ENCODE peak calls at places on chromosomes 12 and 14, in eight cellular contexts. One of them, this sample, is unnamed.

GRCh38 chr14:80489513-80489912 is 278.2 kb upstream of the DIO2 start:
- DNase-seq in endothelial cell of umbilical vein: no peak
- DNase-seq in body of pancreas: no peak
- DNase-seq in breast epithelium: no peak
- DNase-seq in NB4: no peak
- DNase-seq in stomach: no peak
- DNase-seq in ovary: no peak
- DNase-seq in HCT116: no peak
- DNase-seq in this sample: no peak

GRCh38 chr12:99390707-99391106 is 256.8 kb upstream of the GARIN6 start:
- DNase-seq in endothelial cell of umbilical vein: no peak
- DNase-seq in body of pancreas: peak; percentile 4
- DNase-seq in breast epithelium: no peak
- DNase-seq in NB4: peak; percentile 25
- DNase-seq in stomach: no peak
- DNase-seq in ovary: no peak
- DNase-seq in HCT116: no peak
- DNase-seq in this sample: no peak

GRCh38 chr14:58667900-58668299 is 30.1 kb downstream of the DACT1 start:
- DNase-seq in endothelial cell of umbilical vein: no peak
- DNase-seq in body of pancreas: no peak
- DNase-seq in breast epithelium: no peak
- DNase-seq in NB4: no peak
- DNase-seq in stomach: no peak
- DNase-seq in ovary: no peak
- DNase-seq in HCT116: no peak
- DNase-seq in this sample: no peak

GRCh38 chr12:120787889-120788288 is 62.3 kb downstream of the ACADS start:
- DNase-seq in endothelial cell of umbilical vein: no peak
- DNase-seq in body of pancreas: no peak
- DNase-seq in breast epithelium: no peak
- DNase-seq in NB4: no peak
- DNase-seq in stomach: no peak
- DNase-seq in ovary: no peak
- DNase-seq in HCT116: no peak
- DNase-seq in this sample: no peak

GRCh38 chr12:101927042-101927441 is 49.7 kb downstream of the DRAM1 start:
- DNase-seq in endothelial cell of umbilical vein: no peak
- DNase-seq in body of pancreas: no peak
- DNase-seq in breast epithelium: no peak
- DNase-seq in NB4: no peak
- DNase-seq in stomach: no peak
- DNase-seq in ovary: no peak
- DNase-seq in HCT116: no peak
- DNase-seq in this sample: no peak

GRCh38 chr14:91228112-91229004 is 16.1 kb downstream of the GPR68 start:
- DNase-seq in endothelial cell of umbilical vein: peak; percentile 75
- DNase-seq in body of pancreas: no peak
- DNase-seq in breast epithelium: no peak
- DNase-seq in NB4: peak; percentile 87
- DNase-seq in stomach: no peak
- DNase-seq in ovary: no peak
- DNase-seq in HCT116: no peak
- DNase-seq in this sample: no peak

GRCh38 chr12:108371801-108372344 is 32.8 kb upstream of the CMKLR1 start:
- DNase-seq in endothelial cell of umbilical vein: no peak
- DNase-seq in body of pancreas: peak; percentile 32
- DNase-seq in breast epithelium: no peak
- DNase-seq in NB4: peak; percentile 59
- DNase-seq in stomach: no peak
- DNase-seq in ovary: no peak
- DNase-seq in HCT116: no peak
- DNase-seq in this sample: peak; percentile 48

GRCh38 chr12:95277139-95277538 is 59.5 kb downstream of the VEZT start:
- DNase-seq in endothelial cell of umbilical vein: peak; percentile 96
- DNase-seq in body of pancreas: no peak
- DNase-seq in breast epithelium: no peak
- DNase-seq in NB4: no peak
- DNase-seq in stomach: no peak
- DNase-seq in ovary: no peak
- DNase-seq in HCT116: no peak
- DNase-seq in this sample: no peak

GRCh38 chr12:56699020-56699661 is 11.1 kb upstream of the PTGES3 start:
- DNase-seq in endothelial cell of umbilical vein: no peak
- DNase-seq in body of pancreas: no peak
- DNase-seq in breast epithelium: no peak
- DNase-seq in NB4: peak; percentile 78
- DNase-seq in stomach: no peak
- DNase-seq in ovary: no peak
- DNase-seq in HCT116: no peak
- DNase-seq in this sample: no peak

GRCh38 chr12:12837025-12837872 is 24.1 kb downstream of the DDX47 start:
- DNase-seq in endothelial cell of umbilical vein: peak; percentile 86
- DNase-seq in body of pancreas: peak; percentile 32
- DNase-seq in breast epithelium: no peak
- DNase-seq in NB4: peak; percentile 61
- DNase-seq in stomach: peak; percentile 36
- DNase-seq in ovary: peak; percentile 65
- DNase-seq in HCT116: peak; percentile 67
- DNase-seq in this sample: no peak
- TF ChIP-seq POLR2A in endothelial cell of umbilical vein: no peak
- TF ChIP-seq POLR2A in body of pancreas: no peak
- TF ChIP-seq POLR2A in breast epithelium: no peak
- TF ChIP-seq POLR2A in NB4: no peak
- TF ChIP-seq POLR2A in stomach: no peak
- TF ChIP-seq POLR2A in ovary: no peak
- TF ChIP-seq POLR2A in HCT116: no peak
- TF ChIP-seq POLR2A in this sample: no peak

GRCh38 chr12:115672506-115673080 is 604.9 kb downstream of the MED13L start:
- DNase-seq in endothelial cell of umbilical vein: no peak
- DNase-seq in body of pancreas: no peak
- DNase-seq in breast epithelium: no peak
- DNase-seq in NB4: no peak
- DNase-seq in stomach: no peak
- DNase-seq in ovary: no peak
- DNase-seq in HCT116: no peak
- DNase-seq in this sample: no peak

GRCh38 chr12:115666168-115666567 is 611.3 kb downstream of the MED13L start:
- DNase-seq in endothelial cell of umbilical vein: no peak
- DNase-seq in body of pancreas: no peak
- DNase-seq in breast epithelium: no peak
- DNase-seq in NB4: no peak
- DNase-seq in stomach: no peak
- DNase-seq in ovary: no peak
- DNase-seq in HCT116: no peak
- DNase-seq in this sample: no peak

GRCh38 chr12:115667116-115667515 is 610.4 kb downstream of the MED13L start:
- DNase-seq in endothelial cell of umbilical vein: no peak
- DNase-seq in body of pancreas: no peak
- DNase-seq in breast epithelium: no peak
- DNase-seq in NB4: no peak
- DNase-seq in stomach: no peak
- DNase-seq in ovary: no peak
- DNase-seq in HCT116: no peak
- DNase-seq in this sample: no peak

GRCh38 chr12:115670869-115671268 is 606.6 kb downstream of the MED13L start:
- DNase-seq in endothelial cell of umbilical vein: no peak
- DNase-seq in body of pancreas: no peak
- DNase-seq in breast epithelium: no peak
- DNase-seq in NB4: no peak
- DNase-seq in stomach: no peak
- DNase-seq in ovary: no peak
- DNase-seq in HCT116: no peak
- DNase-seq in this sample: no peak
- H3K4me3 ChIP-seq in endothelial cell of umbilical vein: no peak overlapping the region
- H3K4me3 ChIP-seq in body of pancreas: no peak overlapping the region
- H3K4me3 ChIP-seq in breast epithelium: no peak overlapping the region
- H3K4me3 ChIP-seq in NB4: no peak overlapping the region
- H3K4me3 ChIP-seq in stomach: no peak overlapping the region
- H3K4me3 ChIP-seq in ovary: no peak overlapping the region
- H3K4me3 ChIP-seq in HCT116: no peak overlapping the region
- H3K4me3 ChIP-seq in this sample: no peak overlapping the region

GRCh38 chr12:54359762-54360351 is 4.4 kb downstream of the GPR84 start:
- DNase-seq in endothelial cell of umbilical vein: no peak
- DNase-seq in body of pancreas: no peak
- DNase-seq in breast epithelium: no peak
- DNase-seq in NB4: no peak
- DNase-seq in stomach: no peak
- DNase-seq in ovary: no peak
- DNase-seq in HCT116: no peak
- DNase-seq in this sample: no peak
- TF ChIP-seq CTCF in endothelial cell of umbilical vein: no peak
- TF ChIP-seq CTCF in body of pancreas: no peak
- TF ChIP-seq CTCF in breast epithelium: no peak
- TF ChIP-seq CTCF in NB4: no peak
- TF ChIP-seq CTCF in stomach: no peak
- TF ChIP-seq CTCF in ovary: no peak
- TF ChIP-seq CTCF in HCT116: no peak
- TF ChIP-seq CTCF in this sample: no peak

DNA sequence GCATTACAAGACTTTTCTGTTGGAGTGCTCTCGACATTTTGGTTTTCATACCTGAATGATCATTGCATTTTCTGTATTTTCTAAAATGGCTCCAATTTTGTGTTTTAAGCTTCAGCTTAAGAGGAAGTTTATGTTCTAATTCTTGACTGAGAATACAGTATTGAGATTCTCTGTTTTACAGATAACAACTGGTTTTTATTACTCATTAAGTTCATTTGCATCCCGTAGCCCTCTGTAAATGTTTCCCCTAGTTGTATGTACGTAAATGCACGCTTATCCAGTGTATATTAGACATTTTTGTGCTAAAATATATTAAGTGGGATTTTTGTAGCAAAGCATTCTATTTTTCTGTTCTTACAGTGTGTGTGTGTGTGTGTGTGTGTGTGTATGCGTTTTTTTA is 33.1 kb downstream of the CPSF6 start:
- DNase-seq in endothelial cell of umbilical vein: no peak
- DNase-seq in body of pancreas: no peak
- DNase-seq in breast epithelium: no peak
- DNase-seq in NB4: no peak
- DNase-seq in stomach: no peak
- DNase-seq in ovary: no peak
- DNase-seq in HCT116: no peak
- DNase-seq in this sample: no peak
- TF ChIP-seq POLR2A in endothelial cell of umbilical vein: no peak
- TF ChIP-seq POLR2A in body of pancreas: no peak
- TF ChIP-seq POLR2A in breast epithelium: no peak
- TF ChIP-seq POLR2A in NB4: no peak
- TF ChIP-seq POLR2A in stomach: no peak
- TF ChIP-seq POLR2A in ovary: no peak
- TF ChIP-seq POLR2A in HCT116: no peak
- TF ChIP-seq POLR2A in this sample: no peak

DNA sequence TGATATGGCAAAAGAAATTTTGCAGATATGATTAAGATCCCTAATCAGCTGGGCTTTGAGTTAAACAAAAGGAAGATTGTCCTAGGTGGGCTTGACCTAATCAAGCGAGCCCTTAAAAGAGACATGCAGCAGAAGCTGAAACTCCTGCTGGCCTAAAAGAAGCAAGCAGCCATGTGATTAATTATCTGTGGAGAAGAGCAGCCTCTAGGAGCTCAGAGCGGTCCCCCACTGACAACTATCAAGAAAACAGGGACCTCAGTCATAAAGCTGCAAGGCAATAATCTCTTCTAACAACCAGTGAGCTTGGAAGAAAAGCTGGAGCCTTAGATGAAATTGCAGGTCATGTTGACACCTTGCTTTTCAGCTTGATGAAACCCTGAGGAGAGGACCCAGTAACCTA is 288.9 kb upstream of the CLEC14A start:
- DNase-seq in endothelial cell of umbilical vein: no peak
- DNase-seq in body of pancreas: no peak
- DNase-seq in breast epithelium: no peak
- DNase-seq in NB4: no peak
- DNase-seq in stomach: no peak
- DNase-seq in ovary: no peak
- DNase-seq in HCT116: no peak
- DNase-seq in this sample: no peak
- H3K4me3 ChIP-seq in endothelial cell of umbilical vein: no peak overlapping the region
- H3K4me3 ChIP-seq in body of pancreas: no peak overlapping the region
- H3K4me3 ChIP-seq in breast epithelium: no peak overlapping the region
- H3K4me3 ChIP-seq in NB4: no peak overlapping the region
- H3K4me3 ChIP-seq in stomach: no peak overlapping the region
- H3K4me3 ChIP-seq in ovary: no peak overlapping the region
- H3K4me3 ChIP-seq in HCT116: no peak overlapping the region
- H3K4me3 ChIP-seq in this sample: no peak overlapping the region

GRCh38 chr14:65170768-65171251 is 68.5 kb upstream of the MAX start:
- DNase-seq in endothelial cell of umbilical vein: peak; percentile 70
- DNase-seq in body of pancreas: peak; percentile 16
- DNase-seq in breast epithelium: no peak
- DNase-seq in NB4: peak; percentile 33
- DNase-seq in stomach: no peak
- DNase-seq in ovary: peak; percentile 47
- DNase-seq in HCT116: no peak
- DNase-seq in this sample: no peak
- TF ChIP-seq CTCF in endothelial cell of umbilical vein: peak; percentile 46
- TF ChIP-seq CTCF in body of pancreas: no peak
- TF ChIP-seq CTCF in breast epithelium: no peak
- TF ChIP-seq CTCF in NB4: peak; percentile 7
- TF ChIP-seq CTCF in stomach: peak; percentile 24
- TF ChIP-seq CTCF in ovary: no peak
- TF ChIP-seq CTCF in HCT116: no peak
- TF ChIP-seq CTCF in this sample: no peak

DNA sequence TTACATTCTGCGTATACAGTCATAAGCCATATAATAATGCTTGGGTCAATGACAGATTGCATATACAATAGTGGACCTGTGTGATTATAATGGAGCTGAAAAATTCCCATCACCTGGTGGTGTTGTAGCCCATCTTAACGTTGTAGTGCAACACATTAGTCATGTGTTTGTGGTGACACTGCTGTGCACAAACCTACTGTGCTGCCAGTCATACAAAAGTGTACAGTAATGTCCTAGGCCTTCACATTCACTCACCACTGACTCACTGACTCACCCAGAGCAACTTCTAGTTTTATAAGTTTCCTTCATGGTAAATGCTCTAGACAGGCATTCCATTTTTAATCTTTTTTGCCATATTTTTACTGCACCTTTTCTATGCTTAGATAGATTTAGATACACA is 194.8 kb upstream of the SEL1L start:
- DNase-seq in endothelial cell of umbilical vein: no peak
- DNase-seq in body of pancreas: no peak
- DNase-seq in breast epithelium: no peak
- DNase-seq in NB4: no peak
- DNase-seq in stomach: no peak
- DNase-seq in ovary: no peak
- DNase-seq in HCT116: no peak
- DNase-seq in this sample: no peak
- TF ChIP-seq POLR2A in endothelial cell of umbilical vein: no peak
- TF ChIP-seq POLR2A in body of pancreas: no peak
- TF ChIP-seq POLR2A in breast epithelium: no peak
- TF ChIP-seq POLR2A in NB4: no peak
- TF ChIP-seq POLR2A in stomach: no peak
- TF ChIP-seq POLR2A in ovary: no peak
- TF ChIP-seq POLR2A in HCT116: no peak
- TF ChIP-seq POLR2A in this sample: no peak

GRCh38 chr12:46451276-46452021 is 78.9 kb upstream of the SLC38A2 start:
- DNase-seq in endothelial cell of umbilical vein: no peak
- DNase-seq in body of pancreas: no peak
- DNase-seq in breast epithelium: no peak
- DNase-seq in NB4: no peak
- DNase-seq in stomach: no peak
- DNase-seq in ovary: no peak
- DNase-seq in HCT116: no peak
- DNase-seq in this sample: no peak
- H3K4me3 ChIP-seq in endothelial cell of umbilical vein: no peak overlapping the region
- H3K4me3 ChIP-seq in body of pancreas: no peak overlapping the region
- H3K4me3 ChIP-seq in breast epithelium: no peak overlapping the region
- H3K4me3 ChIP-seq in NB4: no peak overlapping the region
- H3K4me3 ChIP-seq in stomach: no peak overlapping the region
- H3K4me3 ChIP-seq in ovary: no peak overlapping the region
- H3K4me3 ChIP-seq in HCT116: no peak overlapping the region
- H3K4me3 ChIP-seq in this sample: no peak overlapping the region

This sample was measured in prostate gland.